ENCODE peak calls at places on chromosomes 4 and X, in five cellular contexts. A is breast epithelium, T is HCT116, C is K562, N is IMR-90. S is an unnamed sample.

GRCh38 chrX:110248582-110248981 is 69.3 kb downstream of the AMMECR1 start:
- DNase-seq in A (no peak), T (no peak), C (no peak), N (no peak), S (no peak)

GRCh38 chr4:54912155-54912554 is 213.2 kb downstream of the KDR start:
- DNase-seq in A (no peak), T (no peak), C (no peak), N (no peak), S (no peak)

GRCh38 chr4:75547647-75548387 is 8.0 kb upstream of the ODAPH start:
- DNase-seq in A (peak; percentile 21), T (no peak), C (no peak), N (peak; percentile 24), S (peak; percentile 31)

GRCh38 chr4:128288689-128289106 is 1.1 kb upstream of the PGRMC2 start:
- DNase-seq in A (peak; percentile 26), T (no peak), C (no peak), N (peak; percentile 56), S (peak; percentile 34)

GRCh38 chr4:151484396-151485102 is 75.6 kb downstream of the FHIP1A start:
- DNase-seq in A (no peak), T (peak; percentile 38), C (no peak), N (peak; percentile 77), S (no peak)

GRCh38 chr4:76339364-76339763 is 32.8 kb downstream of the STBD1 start:
- DNase-seq in A (no peak), T (no peak), C (no peak), N (peak; percentile 42), S (no peak)

GRCh38 chr4:88735554-88735953 is 37.9 kb upstream of the NAP1L5 start:
- DNase-seq in A (no peak), T (no peak), C (no peak), N (peak; percentile 40), S (no peak)

GRCh38 chrX:25034889-25035288 is 19.1 kb upstream of the ARX start:
- DNase-seq in A (no peak), T (no peak), C (no peak), N (no peak), S (no peak)

GRCh38 chr4:118727360-118727759 is 42.2 kb downstream of the METTL14 start:
- DNase-seq in A (no peak), T (no peak), C (no peak), N (peak; percentile 59), S (no peak)

GRCh38 chr4:92307886-92308285 is 4.1 kb downstream of the GRID2 start:
- DNase-seq in A (no peak), T (no peak), C (no peak), N (no peak), S (no peak)

GRCh38 chr4:57137261-57137660 is 27.1 kb upstream of the IGFBP7 start:
- DNase-seq in A (no peak), T (no peak), C (no peak), N (no peak), S (no peak)

GRCh38 chr4:79088991-79089705 is 149.9 kb upstream of the PAQR3 start:
- DNase-seq in A (no peak), T (no peak), C (no peak), N (no peak), S (no peak)

GRCh38 chr4:156293657-156294297 is 340.1 kb upstream of the CTSO start:
- DNase-seq in A (no peak), T (no peak), C (no peak), N (peak; percentile 93), S (no peak)

GRCh38 chrX:140712413-140713173 is 3.0 kb downstream of the LINC00632 start:
- DNase-seq in A (peak; percentile 32), T (no peak), C (no peak), N (peak; percentile 55), S (peak; percentile 38)

GRCh38 chrX:20477836-20478532 is 211.3 kb upstream of the RPS6KA3 start:
- DNase-seq in A (no peak), T (no peak), C (no peak), N (no peak), S (no peak)

GRCh38 chrX:106247162-106247561 is 79.1 kb downstream of the PWWP3B start:
- DNase-seq in A (no peak), T (peak; percentile 18), C (no peak), N (no peak), S (no peak)

GRCh38 chr4:112897548-112897947 is 151.9 kb upstream of the ANK2 start:
- DNase-seq in A (no peak), T (no peak), C (no peak), N (no peak), S (no peak)

GRCh38 chrX:126770179-126770578 is 49.4 kb upstream of the PRR32 start:
- DNase-seq in A (no peak), T (no peak), C (peak; percentile 15), N (no peak), S (no peak)

GRCh38 chr4:139605516-139605915 is 49.5 kb upstream of the SETD7 start:
- DNase-seq in A (no peak), T (no peak), C (no peak), N (no peak), S (no peak)
- H3K4me3 ChIP-seq in A (no peak overlapping the region), T (no peak overlapping the region), C (no peak overlapping the region), N (no peak overlapping the region), S (no peak overlapping the region)

DNA sequence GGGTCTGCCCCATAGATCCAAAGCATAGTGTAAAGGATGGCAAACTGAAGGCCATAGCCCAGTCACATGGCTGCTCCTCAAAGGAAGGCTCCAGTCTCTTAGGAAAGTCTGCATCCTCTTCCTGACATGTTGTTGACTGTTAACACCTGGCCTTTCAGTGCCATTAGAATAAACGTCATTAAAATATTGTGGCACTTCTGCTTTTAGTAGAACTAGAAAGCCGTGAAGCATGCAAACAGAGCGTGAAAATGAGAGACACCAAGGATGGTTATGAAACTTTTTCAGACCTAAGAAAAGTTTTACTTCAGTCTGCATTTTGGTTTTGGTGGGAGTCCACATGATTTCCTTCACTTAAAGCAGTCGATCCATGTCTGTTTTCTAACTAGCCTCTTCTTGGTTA is 41.1 kb upstream of the AFF2 start:
- DNase-seq in A (no peak), T (no peak), C (no peak), N (no peak), S (no peak)
- H3K4me1 ChIP-seq in A (no peaks in the 10 kb centered on the region), T (no peaks in the 10 kb centered on the region), C (no peaks in the 10 kb centered on the region), N (no peaks in the 10 kb centered on the region), S (no peaks in the 10 kb centered on the region)

DNA sequence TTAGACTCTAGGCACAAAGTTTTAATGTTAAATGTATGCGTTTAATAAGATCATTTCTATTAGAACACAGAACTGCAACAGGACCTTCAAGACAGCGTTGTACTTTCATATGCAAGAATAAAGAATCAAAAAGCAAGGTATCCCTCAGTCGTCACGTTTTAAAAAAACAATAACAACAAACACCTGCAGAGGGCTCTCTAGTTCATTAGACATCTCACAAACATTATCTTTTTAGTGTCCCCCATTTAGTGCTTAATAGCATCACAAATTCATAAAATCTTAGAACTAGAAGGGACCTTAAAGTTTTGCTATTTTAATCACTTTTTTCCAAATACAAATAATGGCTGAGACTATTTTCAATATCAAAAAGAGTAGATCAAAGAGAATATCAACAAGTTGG is 236.6 kb downstream of the DCHS2 start:
- DNase-seq in A (no peak), T (peak; percentile 2), C (no peak), N (no peak), S (no peak)
- TF ChIP-seq CTCF in A (no peak), T (no peak), C (no peak), N (no peak), S (no peak)

GRCh38 chr4:123809864-123810263 is 413.3 kb downstream of the SPRY1 start:
- DNase-seq in A (no peak), T (no peak), C (no peak), N (no peak), S (no peak)

GRCh38 chr4:123816462-123816861 is 419.9 kb downstream of the SPRY1 start:
- DNase-seq in A (no peak), T (no peak), C (no peak), N (no peak), S (no peak)

GRCh38 chr4:123813901-123814300 is 417.3 kb downstream of the SPRY1 start:
- DNase-seq in A (no peak), T (no peak), C (no peak), N (no peak), S (no peak)

GRCh38 chr4:123807866-123808265 is 411.3 kb downstream of the SPRY1 start:
- DNase-seq in A (no peak), T (no peak), C (no peak), N (no peak), S (no peak)

GRCh38 chr4:123811763-123812390 is 415.3 kb downstream of the SPRY1 start:
- DNase-seq in A (no peak), T (no peak), C (no peak), N (no peak), S (no peak)
- H3K4me3 ChIP-seq in A (peak overlapping the region; percentile 12), T (no peak overlapping the region), C (no peak overlapping the region), N (no peak overlapping the region), S (no peak overlapping the region)

GRCh38 chr4:139142097-139142496 is 34.9 kb downstream of the ELF2 start:
- DNase-seq in A (no peak), T (no peak), C (no peak), N (no peak), S (no peak)
- H3K4me1 ChIP-seq in A (peaks cover 5% of the 10 kb centered on the region), T (no peaks in the 10 kb centered on the region), C (peaks cover 8% of the 10 kb centered on the region), N (peaks cover 11% of the 10 kb centered on the region), S (peaks cover 56% of the 10 kb centered on the region)

GRCh38 chr4:173014836-173015235 is 153.8 kb upstream of the GALNT7 start:
- DNase-seq in A (no peak), T (no peak), C (no peak), N (no peak), S (no peak)

GRCh38 chr4:173017802-173018201 is 150.8 kb upstream of the GALNT7 start:
- DNase-seq in A (no peak), T (no peak), C (no peak), N (no peak), S (no peak)

GRCh38 chr4:173013232-173013932 is 155.2 kb upstream of the GALNT7 start:
- DNase-seq in A (no peak), T (no peak), C (peak; percentile 57), N (peak; percentile 48), S (peak; percentile 49)

GRCh38 chr4:173012608-173013007 is 156.0 kb upstream of the GALNT7 start:
- DNase-seq in A (no peak), T (no peak), C (no peak), N (no peak), S (no peak)

DNA sequence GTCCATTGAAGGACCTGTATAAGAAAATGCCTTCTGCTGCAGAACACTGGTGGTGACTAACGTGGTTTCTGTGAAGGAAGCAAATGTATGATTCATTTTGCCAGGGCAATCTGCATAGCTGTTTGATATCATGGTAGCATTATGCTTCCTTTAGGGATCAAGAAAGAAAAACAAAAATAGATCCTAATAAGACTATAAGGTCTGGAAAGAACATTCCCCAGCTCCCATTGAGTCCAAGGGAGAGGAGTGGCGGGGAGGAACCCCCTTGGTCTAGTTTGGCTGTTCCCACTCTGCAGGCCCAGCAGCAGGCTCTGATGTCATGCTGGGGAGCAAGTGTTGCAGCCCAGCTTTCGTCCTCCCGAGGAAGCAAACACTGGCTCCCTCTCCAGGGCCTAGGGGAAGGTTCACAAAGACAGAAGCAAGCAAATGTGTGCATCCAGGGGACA is 154.5 kb upstream of the GALNT7 start:
- DNase-seq in A (no peak), T (no peak), C (no peak), N (peak; percentile 85), S (no peak)
- TF ChIP-seq CTCF in A (no peak), T (peak; percentile 12), C (peak; percentile 30), N (peak; percentile 29), S (no peak)

GRCh38 chrX:41027388-41027787 is 57.9 kb upstream of the USP9X start:
- DNase-seq in A (no peak), T (no peak), C (no peak), N (peak; percentile 76), S (no peak)
- H3K4me3 ChIP-seq in A (no peak overlapping the region), T (no peak overlapping the region), C (no peak overlapping the region), N (no peak overlapping the region), S (no peak overlapping the region)